ENCODE peak calls at places on chromosomes 3 and 15, in eight cellular contexts. J is epithelial cell of proximal tubule, O is natural killer cell, D is body of pancreas, Y is fibroblast of villous mesenchyme, T is tibial artery, W is fibroblast of pulmonary artery, G is H9. K is an unnamed sample.

GRCh38 chr3:24201301-24201700 is 256.2 kb downstream of the NR1D2 start:
- DNase-seq in J (no peak), O (no peak), D (no peak), Y (peak; percentile 23), T (no peak), W (no peak), G (no peak), K (no peak)

GRCh38 chr3:190076138-190076537 is 44.6 kb downstream of the P3H2 start:
- DNase-seq in J (no peak), O (no peak), D (no peak), Y (no peak), T (no peak), W (peak; percentile 20), G (no peak), K (peak; percentile 68)

GRCh38 chr15:29470311-29470710 is 200.7 kb upstream of the NSMCE3 start:
- DNase-seq in J (no peak), O (no peak), D (peak; percentile 25), Y (no peak), T (no peak), W (no peak), G (no peak), K (no peak)

GRCh38 chr3:66336358-66336766 is 115.6 kb downstream of the SLC25A26 start:
- DNase-seq in J (no peak), O (no peak), D (no peak), Y (peak; percentile 34), T (no peak), W (peak; percentile 69), G (no peak), K (peak; percentile 56)

GRCh38 chr3:129345971-129346370 is 67.3 kb downstream of the HMCES start:
- DNase-seq in J (no peak), O (no peak), D (no peak), Y (no peak), T (no peak), W (peak; percentile 15), G (no peak), K (peak; percentile 61)

GRCh38 chr3:72082121-72082715 is 297.3 kb upstream of the PROK2 start:
- DNase-seq in J (no peak), O (no peak), D (peak; percentile 64), Y (peak; percentile 43), T (no peak), W (peak; percentile 75), G (no peak), K (peak; percentile 13)

GRCh38 chr15:99555089-99555488 is 10.7 kb upstream of the MEF2A start:
- DNase-seq in J (no peak), O (no peak), D (no peak), Y (no peak), T (no peak), W (no peak), G (no peak), K (no peak)

GRCh38 chr3:124217542-124217941 is 225.6 kb upstream of the ROPN1 start:
- DNase-seq in J (peak; percentile 19), O (no peak), D (peak; percentile 55), Y (peak; percentile 74), T (no peak), W (peak; percentile 86), G (peak; percentile 71), K (peak; percentile 81)

GRCh38 chr3:122364508-122364907 is 18.5 kb downstream of the MIX23 start:
- DNase-seq in J (no peak), O (no peak), D (no peak), Y (no peak), T (no peak), W (no peak), G (no peak), K (no peak)

GRCh38 chr3:52986938-52987337 is 58.9 kb downstream of the SFMBT1 start:
- DNase-seq in J (no peak), O (no peak), D (no peak), Y (peak; percentile 60), T (no peak), W (peak; percentile 67), G (no peak), K (peak; percentile 57)

GRCh38 chr15:71435552-71435951 is 320.3 kb downstream of the THSD4 start:
- DNase-seq in J (no peak), O (no peak), D (no peak), Y (no peak), T (no peak), W (no peak), G (peak; percentile 36), K (no peak)

GRCh38 chr15:41116116-41116871 is at the start of gene INO80:
- DNase-seq in J (peak; percentile 88), O (peak; percentile 92), D (peak; percentile 99), Y (peak; percentile 99), T (peak; percentile 99), W (peak; percentile 99), G (peak; percentile 98), K (peak; percentile 99)

GRCh38 chr3:151328298-151329036 is 882 bp downstream of the P2RY13 start:
- DNase-seq in J (no peak), O (peak; percentile 27), D (no peak), Y (no peak), T (no peak), W (peak; percentile 47), G (no peak), K (peak; percentile 40)
- TF ChIP-seq CTCF in J (peak; percentile 1), O (no peak), D (no peak), Y (no peak), T (no peak), W (no peak), G (no peak), K (no peak)

GRCh38 chr3:70111381-70111780 is 111.8 kb downstream of the SAMMSON start:
- DNase-seq in J (no peak), O (no peak), D (no peak), Y (no peak), T (no peak), W (no peak), G (no peak), K (no peak)

GRCh38 chr3:70110066-70110465 is 110.5 kb downstream of the SAMMSON start:
- DNase-seq in J (no peak), O (no peak), D (no peak), Y (no peak), T (no peak), W (no peak), G (no peak), K (no peak)

GRCh38 chr3:70108546-70108945 is 109.0 kb downstream of the SAMMSON start:
- DNase-seq in J (no peak), O (no peak), D (no peak), Y (no peak), T (no peak), W (no peak), G (no peak), K (no peak)

DNA sequence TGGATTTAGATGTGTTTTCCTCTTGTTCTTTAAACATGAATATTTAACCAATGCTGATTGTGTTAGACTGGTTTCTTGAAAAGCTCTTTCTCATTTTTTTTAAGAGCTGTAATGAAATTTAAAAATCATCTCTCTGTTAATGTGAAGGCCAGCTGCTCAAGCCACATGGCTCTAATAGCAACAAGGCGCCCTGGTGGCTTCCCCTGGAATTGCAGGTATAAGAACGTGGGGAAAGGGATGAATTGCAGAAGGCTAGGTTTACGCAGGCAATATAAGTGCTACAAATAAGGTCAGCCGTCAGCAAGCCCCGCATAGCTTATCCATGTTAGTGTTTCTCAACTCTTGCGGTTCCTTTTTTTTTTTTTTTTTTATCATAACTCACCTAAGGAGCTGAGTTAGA is 108.5 kb downstream of the SAMMSON start:
- DNase-seq in J (no peak), O (no peak), D (peak; percentile 52), Y (peak; percentile 8), T (no peak), W (peak; percentile 7), G (peak; percentile 71), K (peak; percentile 20)
- TF ChIP-seq CTCF in J (peak; percentile 70), O (no peak), D (peak; percentile 50), Y (peak; percentile 58), T (no peak), W (peak; percentile 48), G (peak; percentile 81), K (peak; percentile 58)

GRCh38 chr3:157498374-157498773 is 4.8 kb downstream of the VEPH1 start:
- DNase-seq in J (no peak), O (no peak), D (no peak), Y (no peak), T (no peak), W (no peak), G (no peak), K (no peak)

GRCh38 chr3:157500232-157500631 is 3.0 kb downstream of the VEPH1 start:
- DNase-seq in J (no peak), O (no peak), D (no peak), Y (no peak), T (no peak), W (no peak), G (no peak), K (no peak)

GRCh38 chr3:157495846-157496245 is 7.4 kb downstream of the VEPH1 start:
- DNase-seq in J (no peak), O (no peak), D (no peak), Y (no peak), T (no peak), W (no peak), G (no peak), K (no peak)

GRCh38 chr3:157501863-157502262 is 1.4 kb downstream of the VEPH1 start:
- DNase-seq in J (no peak), O (no peak), D (no peak), Y (no peak), T (no peak), W (no peak), G (peak; percentile 32), K (no peak)

DNA sequence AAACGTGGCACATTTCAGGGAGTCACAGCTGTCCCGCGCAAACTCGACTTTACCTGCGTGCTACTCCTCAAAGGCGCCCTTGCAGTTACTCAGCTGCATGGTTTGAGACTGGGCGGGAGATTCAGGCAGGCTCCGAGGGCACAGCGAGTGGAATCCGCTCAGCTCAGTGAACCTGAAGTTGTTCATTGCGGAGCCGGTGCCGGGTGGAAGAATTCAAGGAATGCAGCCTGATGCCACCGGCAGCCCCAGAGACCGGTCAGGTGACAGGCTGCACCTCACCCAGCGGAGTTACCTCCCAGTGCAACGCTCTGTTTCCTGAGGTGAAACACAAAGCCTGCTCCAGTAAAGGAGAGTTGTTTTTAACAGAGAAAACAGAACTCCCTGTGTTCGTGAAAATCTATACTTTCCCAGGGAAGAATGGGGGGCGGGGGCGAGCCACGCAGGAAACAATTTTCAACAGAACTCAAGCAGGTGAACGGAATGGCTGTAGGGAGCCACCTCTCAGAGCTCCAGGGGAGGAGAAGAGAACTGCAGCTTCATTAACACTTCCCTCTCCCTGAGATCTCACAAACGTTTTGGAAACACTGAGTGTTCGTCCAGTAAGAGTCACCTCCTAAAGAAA is 3.8 kb downstream of the VEPH1 start:
- DNase-seq in J (peak; percentile 63), O (no peak), D (peak; percentile 81), Y (no peak), T (no peak), W (peak; percentile 44), G (peak; percentile 92), K (peak; percentile 41)
- TF ChIP-seq CTCF in J (peak; percentile 22), O (no peak), D (peak; percentile 58), Y (no peak), T (no peak), W (no peak), G (peak; percentile 41), K (no peak)

GRCh38 chr15:59616390-59616789 is 4.8 kb downstream of the GCNT3 start:
- DNase-seq in J (peak; percentile 81), O (no peak), D (peak; percentile 21), Y (no peak), T (no peak), W (no peak), G (no peak), K (no peak)

DNA sequence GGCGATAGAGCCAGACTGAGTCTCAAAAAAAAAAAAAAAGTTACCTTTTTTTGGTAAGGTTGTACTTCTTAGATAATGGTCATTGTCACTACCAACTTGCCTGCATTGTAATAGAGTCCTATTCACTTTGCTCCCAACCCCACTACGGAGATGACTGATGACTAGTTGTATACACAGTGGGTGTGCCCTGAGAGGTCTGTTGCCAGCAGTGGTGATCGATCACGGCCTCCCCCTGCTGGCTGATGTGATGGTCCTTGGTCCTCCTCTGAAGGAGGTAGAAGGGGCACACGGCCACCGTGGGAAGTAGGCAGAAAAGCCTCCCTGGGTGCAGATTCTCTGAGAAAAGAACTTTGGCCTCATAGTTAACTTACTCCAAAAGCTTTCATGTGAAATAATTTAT is 10.7 kb downstream of the GCNT3 start:
- DNase-seq in J (no peak), O (no peak), D (peak; percentile 36), Y (peak; percentile 31), T (no peak), W (peak; percentile 60), G (peak; percentile 75), K (peak; percentile 78)
- TF ChIP-seq CTCF in J (peak; percentile 63), O (no peak), D (peak; percentile 28), Y (peak; percentile 54), T (no peak), W (peak; percentile 52), G (peak; percentile 73), K (peak; percentile 64)